ENCODE peak calls at places on chromosomes 6 and 20, in five cellular contexts. One of them, this sample, is unnamed.

GRCh38 chr6:22219916-22220315 is 76.9 kb downstream of the PRL start:
- DNase-seq in A172: no peak
- DNase-seq in iPS DF 6.9: no peak
- DNase-seq in NCI-H1436: no peak
- DNase-seq in HT-29: no peak
- DNase-seq in this sample: no peak

GRCh38 chr6:159079367-159079766 is 34.6 kb upstream of the TAGAP start:
- DNase-seq in A172: no peak
- DNase-seq in iPS DF 6.9: no peak
- DNase-seq in NCI-H1436: no peak
- DNase-seq in HT-29: no peak
- DNase-seq in this sample: no peak

GRCh38 chr20:64237316-64237715 is 18.2 kb upstream of the PCMTD2 start:
- DNase-seq in A172: no peak
- DNase-seq in iPS DF 6.9: no peak
- DNase-seq in NCI-H1436: no peak
- DNase-seq in HT-29: no peak
- DNase-seq in this sample: no peak

GRCh38 chr6:34055223-34055933 is 90.5 kb downstream of the GRM4 start:
- DNase-seq in A172: peak; percentile 50
- DNase-seq in iPS DF 6.9: peak; percentile 60
- DNase-seq in NCI-H1436: peak; percentile 74
- DNase-seq in HT-29: peak; percentile 75
- DNase-seq in this sample: peak; percentile 50

GRCh38 chr6:50539441-50539840 is 173.9 kb upstream of the TFAP2D start:
- DNase-seq in A172: no peak
- DNase-seq in iPS DF 6.9: no peak
- DNase-seq in NCI-H1436: no peak
- DNase-seq in HT-29: no peak
- DNase-seq in this sample: no peak

GRCh38 chr6:579339-579738 is 77.6 kb downstream of the HUS1B start:
- DNase-seq in A172: peak; percentile 22
- DNase-seq in iPS DF 6.9: no peak
- DNase-seq in NCI-H1436: no peak
- DNase-seq in HT-29: peak; percentile 17
- DNase-seq in this sample: no peak

GRCh38 chr6:68777956-68778355 is 142.9 kb downstream of the ADGRB3 start:
- DNase-seq in A172: peak; percentile 38
- DNase-seq in iPS DF 6.9: no peak
- DNase-seq in NCI-H1436: peak; percentile 38
- DNase-seq in HT-29: no peak
- DNase-seq in this sample: no peak

GRCh38 chr6:32192608-32193039 is at the start of gene GPSM3:
- DNase-seq in A172: peak; percentile 32
- DNase-seq in iPS DF 6.9: no peak
- DNase-seq in NCI-H1436: no peak
- DNase-seq in HT-29: no peak
- DNase-seq in this sample: no peak

GRCh38 chr20:24236963-24237362 is 232.5 kb upstream of the SYNDIG1 start:
- DNase-seq in A172: no peak
- DNase-seq in iPS DF 6.9: no peak
- DNase-seq in NCI-H1436: no peak
- DNase-seq in HT-29: no peak
- DNase-seq in this sample: no peak

GRCh38 chr20:62989201-62989601 is 17.6 kb downstream of the BHLHE23 start:
- DNase-seq in A172: peak; percentile 22
- DNase-seq in iPS DF 6.9: no peak
- DNase-seq in NCI-H1436: no peak
- DNase-seq in HT-29: no peak
- DNase-seq in this sample: no peak

GRCh38 chr6:107706516-107706915 is 117.6 kb downstream of the SCML4 start:
- DNase-seq in A172: no peak
- DNase-seq in iPS DF 6.9: no peak
- DNase-seq in NCI-H1436: no peak
- DNase-seq in HT-29: no peak
- DNase-seq in this sample: no peak

GRCh38 chr20:8334641-8335040 is 202.6 kb downstream of the PLCB1 start:
- DNase-seq in A172: no peak
- DNase-seq in iPS DF 6.9: no peak
- DNase-seq in NCI-H1436: no peak
- DNase-seq in HT-29: peak; percentile 23
- DNase-seq in this sample: no peak

GRCh38 chr6:722608-723007 is 29.7 kb upstream of the EXOC2 start:
- DNase-seq in A172: no peak
- DNase-seq in iPS DF 6.9: no peak
- DNase-seq in NCI-H1436: no peak
- DNase-seq in HT-29: no peak
- DNase-seq in this sample: no peak

GRCh38 chr20:23971320-23971719 is 17.3 kb downstream of the GGTLC1 start:
- DNase-seq in A172: no peak
- DNase-seq in iPS DF 6.9: no peak
- DNase-seq in NCI-H1436: no peak
- DNase-seq in HT-29: no peak
- DNase-seq in this sample: no peak

GRCh38 chr6:36025932-36026327 is 1.5 kb upstream of the SLC26A8 start:
- DNase-seq in A172: no peak
- DNase-seq in iPS DF 6.9: no peak
- DNase-seq in NCI-H1436: no peak
- DNase-seq in HT-29: no peak
- DNase-seq in this sample: peak; percentile 39

GRCh38 chr6:55567558-55567957 is 11.4 kb downstream of the HMGCLL1 start:
- DNase-seq in A172: no peak
- DNase-seq in iPS DF 6.9: no peak
- DNase-seq in NCI-H1436: no peak
- DNase-seq in HT-29: no peak
- DNase-seq in this sample: no peak

This sample was measured in NT2/D1.